ENCODE peak calls at places on chromosomes 11 and 22, in five cellular contexts. K, N, V, R and D are unnamed samples.

GRCh38 chr11:118151421-118151820 is 1.2 kb downstream of the SCN4B start:
- DNase-seq in K (peak), N (no peak), V (no peak), R (no peak), D (no peak)

GRCh38 chr11:29005401-29005980 is 897.3 kb downstream of the METTL15 start:
- DNase-seq in K (no peak), N (no peak), V (peak), R (no peak), D (no peak)

GRCh38 chr22:24997023-24997422 is 44.5 kb downstream of the KIAA1671 start:
- DNase-seq in K (no peak), N (no peak), V (peak), R (no peak), D (no peak)

GRCh38 chr22:42967933-42968332 is 47.0 kb downstream of the PACSIN2 start:
- DNase-seq in K (no peak), N (no peak), V (peak), R (peak), D (peak)

GRCh38 chr22:32804823-32805585 is 3.5 kb downstream of the TIMP3 start:
- DNase-seq in K (no peak), N (no peak), V (no peak), R (no peak), D (no peak)

GRCh38 chr11:96708469-96708868 is 318.7 kb downstream of the JRKL start:
- DNase-seq in K (no peak), N (no peak), V (no peak), R (no peak), D (no peak)

GRCh38 chr22:45262931-45263789 is 21.6 kb upstream of the UPK3A start:
- DNase-seq in K (no peak), N (peak), V (no peak), R (peak), D (peak)

GRCh38 chr22:26561756-26562417 is 28.0 kb downstream of the TPST2 start:
- DNase-seq in K (no peak), N (no peak), V (no peak), R (peak), D (no peak)

GRCh38 chr22:25878933-25879332 is 136.9 kb downstream of the MYO18B start:
- DNase-seq in K (no peak), N (no peak), V (no peak), R (no peak), D (no peak)

GRCh38 chr11:89437317-89437716 is 53.9 kb downstream of the NOX4 start:
- DNase-seq in K (no peak), N (no peak), V (peak), R (no peak), D (no peak)

GRCh38 chr22:29316429-29316828 is 932 bp upstream of the RASL10A start:
- DNase-seq in K (no peak), N (no peak), V (no peak), R (no peak), D (no peak)

GRCh38 chr11:124717786-124718634 is 21.7 kb upstream of the NRGN start:
- DNase-seq in K (peak), N (no peak), V (peak), R (peak), D (no peak)

GRCh38 chr11:27234043-27234668 is 128.9 kb downstream of the CCDC34 start:
- DNase-seq in K (peak), N (peak), V (no peak), R (peak), D (peak)

GRCh38 chr22:44108076-44108475 is 72.6 kb upstream of the PARVG start:
- DNase-seq in K (no peak), N (no peak), V (no peak), R (no peak), D (no peak)

GRCh38 chr11:11119917-11120316 is 233.1 kb downstream of the CSNK2A3 start:
- DNase-seq in K (no peak), N (no peak), V (no peak), R (no peak), D (no peak)

GRCh38 chr22:47059076-47059475 is 296.6 kb downstream of the TBC1D22A start:
- DNase-seq in K (no peak), N (peak), V (no peak), R (no peak), D (no peak)

GRCh38 chr11:11148104-11148509 is 204.9 kb downstream of the CSNK2A3 start:
- DNase-seq in K (peak), N (no peak), V (peak), R (peak), D (peak)

GRCh38 chr22:50306753-50307749 is at the start of gene PLXNB2:
- DNase-seq in K (peak), N (peak), V (peak), R (peak), D (peak)
- H3K4me3 ChIP-seq in K (peak), N (peak), V (peak), R (peak), D (peak)

DNA sequence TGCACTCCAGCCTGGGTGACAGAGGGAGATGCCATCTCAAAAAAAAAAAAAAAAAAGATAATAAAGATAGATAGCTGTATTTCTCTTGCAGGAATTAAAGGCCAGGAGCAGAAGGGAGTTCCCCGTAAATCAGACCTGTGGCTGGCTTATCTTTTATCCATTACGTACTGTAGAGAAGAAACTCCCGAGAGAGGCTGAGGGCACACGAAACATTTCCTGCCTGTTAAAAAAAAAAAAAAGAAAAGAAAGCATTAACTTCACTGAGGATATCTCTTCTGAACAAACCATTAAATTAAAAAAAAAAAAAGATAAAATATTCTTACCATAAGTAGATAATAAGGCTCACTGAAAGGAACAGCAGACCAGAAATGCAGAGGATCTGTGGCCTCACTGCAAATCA is 22.5 kb downstream of the P4HA3 start:
- DNase-seq in K (no peak), N (no peak), V (no peak), R (no peak), D (no peak)
- H3K27ac ChIP-seq in K (peak), N (no peak), V (no peak), R (no peak), D (no peak)

DNA sequence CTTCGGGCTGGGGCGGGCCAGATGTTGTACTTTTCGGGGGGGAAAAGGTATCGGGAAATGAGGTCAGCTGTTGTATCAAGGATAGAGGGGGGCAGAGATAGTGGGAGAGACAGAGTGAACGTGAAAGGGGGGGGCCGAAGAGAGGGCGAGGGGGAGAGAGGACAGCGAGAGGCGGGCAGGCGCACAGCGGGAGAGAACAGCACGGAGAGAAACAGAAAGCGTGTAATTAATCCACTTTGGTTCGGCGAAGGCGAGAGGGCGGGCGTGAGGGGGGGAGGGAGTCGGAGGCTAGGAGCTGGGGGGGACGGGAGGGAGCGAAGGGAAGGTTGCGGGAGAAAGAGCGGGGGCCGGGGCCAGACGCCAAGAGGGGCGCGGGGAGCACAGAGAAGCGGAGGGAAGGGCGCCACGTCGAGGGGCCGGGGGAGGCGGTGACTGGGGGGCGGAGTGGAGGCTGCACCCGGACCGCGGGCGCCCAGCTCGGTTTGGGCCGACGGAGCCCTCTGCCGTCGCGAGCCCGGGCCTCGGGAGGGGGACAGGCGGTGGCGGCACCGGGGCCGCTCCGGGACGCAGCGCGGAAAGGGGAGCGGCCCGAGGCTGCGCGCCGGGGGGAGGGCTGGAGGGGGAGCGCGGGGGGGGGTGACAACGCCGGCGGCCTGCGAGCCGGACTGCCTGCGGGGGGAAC is 612 bp downstream of the IGF2 start:
- DNase-seq in K (no peak), N (no peak), V (peak), R (peak), D (no peak)
- H3K4me3 ChIP-seq in K (peak), N (peak), V (no peak), R (peak), D (peak)

DNA sequence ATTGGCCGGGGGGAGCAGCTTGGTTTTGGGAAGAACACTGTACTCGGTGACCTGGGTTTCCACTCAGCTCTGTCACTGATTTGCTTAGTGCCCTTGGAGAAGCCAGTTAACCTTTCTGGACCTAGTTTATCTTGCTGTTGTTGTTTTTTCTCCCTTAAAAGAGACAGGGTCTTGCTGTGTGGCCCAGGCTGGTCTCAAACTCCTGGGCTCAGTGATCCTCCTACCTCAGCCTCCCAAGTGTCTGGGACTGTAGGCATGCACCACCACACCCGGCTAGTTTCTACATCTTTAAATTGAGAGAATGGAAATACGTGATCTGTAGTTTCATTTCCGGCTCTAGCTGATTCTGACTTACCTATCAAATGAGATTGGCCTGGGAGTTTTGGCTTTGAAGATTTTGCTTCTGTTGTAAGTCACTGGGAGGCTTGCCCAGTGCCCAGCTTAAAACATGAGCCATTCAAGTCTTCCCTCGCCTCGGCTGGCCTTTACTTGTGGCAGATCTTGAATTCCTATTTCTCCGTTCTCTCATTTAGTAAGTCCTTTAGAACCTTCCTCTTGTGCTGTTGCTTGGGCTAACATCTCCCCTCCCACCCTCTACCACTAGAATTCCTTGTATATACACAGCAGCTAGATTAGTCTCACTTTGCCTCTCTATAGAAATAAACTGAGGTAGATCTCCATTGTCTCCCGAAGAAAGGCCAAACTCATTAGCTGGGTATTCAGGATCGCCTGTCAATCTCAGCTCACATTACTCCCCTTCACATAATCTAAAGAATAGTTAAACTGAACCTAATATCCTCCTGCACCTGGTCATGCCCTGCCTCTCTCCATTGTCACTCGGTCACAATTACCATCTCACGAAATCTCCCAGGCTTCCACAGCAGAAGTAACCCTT is 87.7 kb upstream of the SLC25A18 start:
- DNase-seq in K (no peak), N (no peak), V (peak), R (peak), D (no peak)
- H3K27ac ChIP-seq in K (no peak), N (no peak), V (peak), R (peak), D (no peak)

GRCh38 chr11:64034411-64034811 is 1.3 kb upstream of the FLRT1 start:
- DNase-seq in K (no peak), N (no peak), V (peak), R (no peak), D (no peak)

GRCh38 chr11:64037027-64037633 is 1.4 kb downstream of the FLRT1 start:
- DNase-seq in K (no peak), N (no peak), V (no peak), R (no peak), D (no peak)

GRCh38 chr11:64035581-64035980 is at the start of gene FLRT1:
- DNase-seq in K (no peak), N (no peak), V (no peak), R (no peak), D (no peak)

GRCh38 chr11:64036081-64037026 is 623 bp downstream of the FLRT1 start:
- DNase-seq in K (peak), N (no peak), V (peak), R (peak), D (no peak)

GRCh38 chr11:64035081-64035524 is 628 bp upstream of the FLRT1 start:
- DNase-seq in K (no peak), N (no peak), V (no peak), R (no peak), D (no peak)
- H3K4me3 ChIP-seq in K (no peak), N (peak), V (no peak), R (peak), D (no peak)

GRCh38 chr11:57321388-57321995 is 3.3 kb downstream of the TNKS1BP1 start:
- DNase-seq in K (no peak), N (no peak), V (no peak), R (no peak), D (no peak)
- H3K27ac ChIP-seq in K (peak), N (peak), V (no peak), R (peak), D (peak)

GRCh38 chr11:33692013-33692504 is 8.6 kb downstream of the C11orf91 start:
- DNase-seq in K (peak), N (no peak), V (no peak), R (peak), D (peak)
- H3K4me3 ChIP-seq in K (peak), N (no peak), V (no peak), R (peak), D (no peak)

GRCh38 chr11:12624595-12624994 is 49.6 kb upstream of the TEAD1 start:
- DNase-seq in K (no peak), N (no peak), V (no peak), R (no peak), D (no peak)
- H3K27ac ChIP-seq in K (peak), N (no peak), V (no peak), R (no peak), D (no peak)

DNA sequence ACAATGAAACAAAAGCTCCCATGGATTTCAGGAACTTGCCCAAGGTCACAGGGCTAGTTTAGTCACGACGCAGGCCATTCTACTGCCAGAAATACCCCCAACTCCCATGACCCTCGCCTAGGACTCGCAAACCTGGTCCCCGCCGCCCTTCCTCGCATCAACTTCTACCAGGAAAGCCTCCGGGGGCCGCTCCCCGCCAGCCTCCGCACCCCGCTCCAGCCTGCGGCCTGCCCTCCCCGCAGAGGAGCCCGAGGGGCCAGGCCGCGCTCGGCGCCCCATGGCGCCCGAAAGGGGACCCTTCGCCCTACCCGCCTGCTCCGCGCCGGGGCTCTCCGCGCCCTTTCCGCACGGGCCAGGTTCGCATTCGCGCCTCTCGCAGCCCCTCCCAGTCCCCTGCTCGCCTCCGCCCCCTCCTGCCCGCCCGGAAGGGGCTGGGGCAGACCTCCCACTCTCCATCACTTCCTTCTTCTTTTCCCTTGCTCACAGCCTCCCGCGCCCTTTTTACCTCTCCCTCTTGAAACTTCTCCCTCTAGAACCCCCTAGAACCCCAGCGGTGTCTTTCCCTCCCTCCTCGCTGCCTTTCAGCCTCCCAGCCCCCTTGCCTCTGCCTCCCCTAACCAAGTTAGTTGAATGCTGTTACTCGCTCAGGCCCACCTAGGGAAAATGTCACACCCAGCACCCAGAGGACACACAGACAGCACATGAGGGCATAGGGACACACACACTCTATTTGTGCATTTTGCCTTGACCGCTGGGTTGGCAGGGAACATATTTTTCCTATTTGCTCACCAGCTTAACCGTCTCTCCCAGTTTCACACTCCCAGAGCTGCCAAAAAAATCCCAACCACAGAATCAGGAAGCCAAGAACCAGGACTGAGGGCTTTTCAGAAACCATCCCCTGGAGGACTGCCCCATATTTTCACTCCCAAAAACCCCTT is at the start of gene SLC43A3:
- DNase-seq in K (peak), N (peak), V (peak), R (peak), D (peak)
- H3K4me3 ChIP-seq in K (peak), N (peak), V (peak), R (peak), D (peak)

DNA sequence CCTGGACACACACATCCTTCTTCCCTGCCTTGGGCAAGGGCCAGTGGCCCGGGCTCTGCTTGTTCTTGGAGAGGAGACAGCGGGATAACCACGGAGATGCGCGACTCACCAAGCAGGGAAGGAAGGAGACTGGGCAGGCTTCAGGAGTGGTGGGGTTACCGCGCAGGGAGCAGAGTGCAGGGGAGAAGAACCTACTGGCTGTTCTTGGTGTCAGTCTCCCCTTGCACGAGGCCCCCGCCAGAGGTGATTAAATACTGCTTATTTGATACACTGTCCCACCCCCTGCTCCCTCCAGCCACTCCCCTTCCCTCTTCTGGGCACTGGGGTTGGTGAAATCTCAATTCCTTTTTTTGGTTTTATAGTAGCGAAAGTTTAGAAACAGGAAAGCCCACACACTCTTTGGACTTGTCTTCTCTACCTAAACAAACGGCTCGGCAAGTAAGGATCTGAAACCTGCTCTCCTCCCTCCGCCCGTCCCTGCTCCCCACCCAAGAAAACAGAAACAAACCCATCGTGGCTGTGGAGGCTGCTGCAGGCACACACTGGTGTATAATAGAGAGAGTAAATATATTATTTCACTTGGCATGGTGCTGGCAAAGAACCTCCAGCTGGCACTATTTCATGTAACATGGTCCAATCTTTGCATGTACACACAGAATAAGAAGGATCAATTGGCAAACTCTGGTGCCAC is 10.8 kb downstream of the LARGE2 start:
- DNase-seq in K (peak), N (no peak), V (no peak), R (no peak), D (no peak)
- H3K27ac ChIP-seq in K (no peak), N (no peak), V (no peak), R (no peak), D (no peak)